ENCODE peak calls at places on chromosomes 11 and 22, in four cellular contexts. One of them, this sample, is unnamed.

GRCh38 chr22:27175444-27175843 is 518.1 kb downstream of the MIAT start:
- DNase-seq in K562: no peak
- DNase-seq in H1: no peak
- DNase-seq in HepG2: no peak
- DNase-seq in this sample: no peak

GRCh38 chr22:22863001-22863400 is 24.6 kb upstream of the IGLL5 start:
- DNase-seq in K562: no peak
- DNase-seq in H1: no peak
- DNase-seq in HepG2: no peak
- DNase-seq in this sample: no peak

GRCh38 chr11:46106530-46107407 is 14.5 kb downstream of the PHF21A start:
- DNase-seq in K562: peak
- DNase-seq in H1: no peak
- DNase-seq in HepG2: no peak
- DNase-seq in this sample: no peak

GRCh38 chr22:38314992-38315800 is 2.0 kb downstream of the CSNK1E start:
- DNase-seq in K562: no peak
- DNase-seq in H1: no peak
- DNase-seq in HepG2: no peak
- DNase-seq in this sample: no peak

GRCh38 chr11:127875076-127875475 is 712.3 kb downstream of the ETS1 start:
- DNase-seq in K562: no peak
- DNase-seq in H1: no peak
- DNase-seq in HepG2: no peak
- DNase-seq in this sample: no peak

GRCh38 chr11:134623711-134624110 is 211.7 kb upstream of the B3GAT1 start:
- DNase-seq in K562: no peak
- DNase-seq in H1: no peak
- DNase-seq in HepG2: no peak
- DNase-seq in this sample: no peak

GRCh38 chr11:65871811-65872548 is 620 bp downstream of the EFEMP2 start:
- DNase-seq in K562: no peak
- DNase-seq in H1: no peak
- DNase-seq in HepG2: no peak
- DNase-seq in this sample: no peak

GRCh38 chr11:133956650-133957633 is at the start of gene IGSF9B:
- DNase-seq in K562: peak
- DNase-seq in H1: peak
- DNase-seq in HepG2: no peak
- DNase-seq in this sample: peak

GRCh38 chr22:29833392-29833949 is 4.6 kb downstream of the ASCC2 start:
- DNase-seq in K562: no peak
- DNase-seq in H1: no peak
- DNase-seq in HepG2: no peak
- DNase-seq in this sample: no peak

GRCh38 chr11:119727523-119728081 is 1.4 kb downstream of the NECTIN1 start:
- DNase-seq in K562: peak
- DNase-seq in H1: no peak
- DNase-seq in HepG2: no peak
- DNase-seq in this sample: no peak

GRCh38 chr22:23082534-23083314 is 12.4 kb downstream of the GNAZ start:
- DNase-seq in K562: peak
- DNase-seq in H1: no peak
- DNase-seq in HepG2: no peak
- DNase-seq in this sample: no peak

GRCh38 chr11:123302751-123303195 is 107.7 kb upstream of the CLMP start:
- DNase-seq in K562: no peak
- DNase-seq in H1: no peak
- DNase-seq in HepG2: no peak
- DNase-seq in this sample: peak

GRCh38 chr22:44684506-44685383 is 17.3 kb upstream of the PRR5 start:
- DNase-seq in K562: peak
- DNase-seq in H1: peak
- DNase-seq in HepG2: peak
- DNase-seq in this sample: peak

GRCh38 chr11:2150206-2150847 is 10.7 kb downstream of the INS start:
- DNase-seq in K562: no peak
- DNase-seq in H1: no peak
- DNase-seq in HepG2: peak
- DNase-seq in this sample: peak

GRCh38 chr22:21775061-21775460 is 39.5 kb upstream of the YPEL1 start:
- DNase-seq in K562: no peak
- DNase-seq in H1: no peak
- DNase-seq in HepG2: no peak
- DNase-seq in this sample: no peak
- TF ChIP-seq CEBPB in K562: no peak
- TF ChIP-seq CEBPB in H1: no peak
- TF ChIP-seq CEBPB in HepG2: no peak
- TF ChIP-seq CEBPB in this sample: no peak

GRCh38 chr11:20097319-20098221 is 62.7 kb downstream of the DBX1 start:
- DNase-seq in K562: no peak
- DNase-seq in H1: no peak
- DNase-seq in HepG2: no peak
- DNase-seq in this sample: no peak

GRCh38 chr11:20103281-20103680 is 57.0 kb downstream of the DBX1 start:
- DNase-seq in K562: no peak
- DNase-seq in H1: no peak
- DNase-seq in HepG2: no peak
- DNase-seq in this sample: no peak

GRCh38 chr11:20095189-20095588 is 65.1 kb downstream of the DBX1 start:
- DNase-seq in K562: no peak
- DNase-seq in H1: no peak
- DNase-seq in HepG2: no peak
- DNase-seq in this sample: no peak

GRCh38 chr11:20102393-20102792 is 57.9 kb downstream of the DBX1 start:
- DNase-seq in K562: no peak
- DNase-seq in H1: no peak
- DNase-seq in HepG2: no peak
- DNase-seq in this sample: no peak

DNA sequence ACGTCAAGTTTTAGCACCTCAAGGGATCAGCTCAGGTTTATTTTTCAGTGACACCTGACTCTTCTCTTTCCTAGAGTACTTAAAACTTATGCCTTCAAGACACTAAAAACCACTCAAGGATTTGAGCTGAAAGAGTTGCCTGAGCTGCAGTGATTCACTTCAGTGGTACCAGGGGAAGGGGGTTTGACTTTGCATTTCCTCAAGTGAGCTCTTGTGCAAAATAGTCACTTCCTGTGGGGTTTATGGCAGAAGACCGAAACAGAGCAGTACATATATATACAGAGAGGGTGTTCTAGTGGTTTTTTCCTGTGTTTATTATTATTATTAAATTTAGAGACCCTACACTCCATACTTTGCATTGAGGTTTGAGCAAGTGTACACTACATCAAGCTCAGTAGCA is 60.7 kb downstream of the DBX1 start:
- DNase-seq in K562: no peak
- DNase-seq in H1: no peak
- DNase-seq in HepG2: no peak
- DNase-seq in this sample: no peak
- TF ChIP-seq JUN in K562: no peak
- TF ChIP-seq JUN in H1: no peak
- TF ChIP-seq JUN in HepG2: no peak
- TF ChIP-seq JUN in this sample: no peak

DNA sequence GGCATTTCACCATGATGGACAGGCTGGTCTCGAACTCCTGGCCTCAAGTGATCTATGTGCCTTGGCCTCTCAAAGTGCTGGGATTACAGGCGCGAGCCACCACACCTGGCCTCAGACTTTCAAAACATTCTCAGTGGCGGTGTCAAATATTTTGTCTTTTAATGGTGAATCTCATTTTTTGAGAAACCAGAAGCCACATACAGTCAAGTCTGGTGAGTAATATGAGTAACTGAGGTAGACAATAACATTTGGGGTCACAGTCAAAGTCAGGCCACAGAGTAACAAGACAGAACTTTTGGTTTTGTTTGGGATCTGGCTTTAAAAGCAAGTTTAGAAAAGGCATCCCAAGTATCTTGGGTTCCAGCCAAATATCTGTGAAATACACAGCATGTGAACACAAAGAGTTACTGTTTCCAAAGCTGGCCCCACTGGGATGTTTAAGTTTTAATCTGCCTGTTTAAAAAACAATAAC is 5.6 kb upstream of the TMA7B start:
- DNase-seq in K562: no peak
- DNase-seq in H1: no peak
- DNase-seq in HepG2: peak
- DNase-seq in this sample: no peak
- TF ChIP-seq CEBPB in K562: no peak
- TF ChIP-seq CEBPB in H1: no peak
- TF ChIP-seq CEBPB in HepG2: no peak
- TF ChIP-seq CEBPB in this sample: no peak

GRCh38 chr11:68229601-68230000 is 16.5 kb upstream of the KMT5B start:
- DNase-seq in K562: no peak
- DNase-seq in H1: no peak
- DNase-seq in HepG2: no peak
- DNase-seq in this sample: no peak
- TF ChIP-seq JUN in K562: no peak
- TF ChIP-seq JUN in H1: no peak
- TF ChIP-seq JUN in HepG2: no peak
- TF ChIP-seq JUN in this sample: no peak